ENCODE peak calls at places on chromosomes 16 and 17, in five cellular contexts. One of them, this sample, is unnamed. For H3K4me1, the result is how much of the 10 kb centered on the place peaks cover.

GRCh38 chr16:13391337-13391736 is 489.9 kb downstream of the SHISA9 start:
- DNase-seq in spleen: no peak
- DNase-seq in breast epithelium: no peak
- DNase-seq in tibial nerve: no peak
- DNase-seq in transverse colon: no peak
- DNase-seq in this sample: no peak

GRCh38 chr17:40362696-40363479 is 1.6 kb downstream of the GJD3 start:
- DNase-seq in spleen: peak
- DNase-seq in breast epithelium: no peak
- DNase-seq in tibial nerve: no peak
- DNase-seq in transverse colon: peak
- DNase-seq in this sample: peak

GRCh38 chr17:3647769-3648540 is 11.4 kb downstream of the CTNS start:
- DNase-seq in spleen: no peak
- DNase-seq in breast epithelium: no peak
- DNase-seq in tibial nerve: no peak
- DNase-seq in transverse colon: peak
- DNase-seq in this sample: peak

GRCh38 chr16:4733747-4734062 is 366 bp downstream of the ANKS3 start:
- DNase-seq in spleen: no peak
- DNase-seq in breast epithelium: no peak
- DNase-seq in tibial nerve: no peak
- DNase-seq in transverse colon: no peak
- DNase-seq in this sample: no peak

GRCh38 chr17:20924306-20924705 is 118.5 kb downstream of the USP22 start:
- DNase-seq in spleen: no peak
- DNase-seq in breast epithelium: no peak
- DNase-seq in tibial nerve: no peak
- DNase-seq in transverse colon: no peak
- DNase-seq in this sample: no peak

GRCh38 chr17:65177901-65178300 is 40.7 kb downstream of the RGS9 start:
- DNase-seq in spleen: no peak
- DNase-seq in breast epithelium: no peak
- DNase-seq in tibial nerve: no peak
- DNase-seq in transverse colon: no peak
- DNase-seq in this sample: no peak

GRCh38 chr16:3518983-3519343 is 18.2 kb downstream of the CLUAP1 start:
- DNase-seq in spleen: no peak
- DNase-seq in breast epithelium: no peak
- DNase-seq in tibial nerve: no peak
- DNase-seq in transverse colon: no peak
- DNase-seq in this sample: no peak

GRCh38 chr17:74466111-74466784 is at the start of gene CD300A:
- DNase-seq in spleen: peak
- DNase-seq in breast epithelium: no peak
- DNase-seq in tibial nerve: peak
- DNase-seq in transverse colon: no peak
- DNase-seq in this sample: peak

GRCh38 chr16:61654962-61655361 is 381.3 kb downstream of the CDH8 start:
- DNase-seq in spleen: no peak
- DNase-seq in breast epithelium: no peak
- DNase-seq in tibial nerve: no peak
- DNase-seq in transverse colon: no peak
- DNase-seq in this sample: no peak

GRCh38 chr16:84308120-84308519 is 13.4 kb downstream of the WFDC1 start:
- DNase-seq in spleen: peak
- DNase-seq in breast epithelium: no peak
- DNase-seq in tibial nerve: no peak
- DNase-seq in transverse colon: peak
- DNase-seq in this sample: peak

GRCh38 chr17:49061524-49061943 is 64.3 kb downstream of the IGF2BP1 start:
- DNase-seq in spleen: no peak
- DNase-seq in breast epithelium: no peak
- DNase-seq in tibial nerve: no peak
- DNase-seq in transverse colon: no peak
- DNase-seq in this sample: no peak

GRCh38 chr16:3575491-3575890 is 1.7 kb downstream of the NLRC3 start:
- DNase-seq in spleen: peak
- DNase-seq in breast epithelium: no peak
- DNase-seq in tibial nerve: no peak
- DNase-seq in transverse colon: no peak
- DNase-seq in this sample: no peak

GRCh38 chr16:85350973-85351372 is 238.7 kb upstream of the CIBAR2 start:
- DNase-seq in spleen: no peak
- DNase-seq in breast epithelium: peak
- DNase-seq in tibial nerve: peak
- DNase-seq in transverse colon: peak
- DNase-seq in this sample: peak

GRCh38 chr16:23689442-23690187 is 10.9 kb downstream of the PLK1 start:
- DNase-seq in spleen: no peak
- DNase-seq in breast epithelium: no peak
- DNase-seq in tibial nerve: no peak
- DNase-seq in transverse colon: no peak
- DNase-seq in this sample: no peak

GRCh38 chr16:50265260-50265659 is 1.1 kb upstream of the ADCY7 start:
- DNase-seq in spleen: peak
- DNase-seq in breast epithelium: no peak
- DNase-seq in tibial nerve: no peak
- DNase-seq in transverse colon: peak
- DNase-seq in this sample: no peak

GRCh38 chr17:12983986-12984932 is 33.6 kb downstream of the ELAC2 start:
- DNase-seq in spleen: peak
- DNase-seq in breast epithelium: no peak
- DNase-seq in tibial nerve: no peak
- DNase-seq in transverse colon: peak
- DNase-seq in this sample: peak

GRCh38 chr17:8012045-8012580 is 9.7 kb downstream of the GUCY2D start:
- DNase-seq in spleen: no peak
- DNase-seq in breast epithelium: no peak
- DNase-seq in tibial nerve: no peak
- DNase-seq in transverse colon: no peak
- DNase-seq in this sample: no peak

GRCh38 chr17:82930924-82931695 is 91.3 kb upstream of the ZNF750 start:
- DNase-seq in spleen: peak
- DNase-seq in breast epithelium: no peak
- DNase-seq in tibial nerve: no peak
- DNase-seq in transverse colon: peak
- DNase-seq in this sample: no peak

GRCh38 chr17:38731526-38732294 is 1.6 kb downstream of the CISD3 start:
- DNase-seq in spleen: no peak
- DNase-seq in breast epithelium: no peak
- DNase-seq in tibial nerve: no peak
- DNase-seq in transverse colon: peak
- DNase-seq in this sample: no peak

GRCh38 chr16:20072524-20073202 is 1.0 kb downstream of the GPR139 start:
- DNase-seq in spleen: no peak
- DNase-seq in breast epithelium: no peak
- DNase-seq in tibial nerve: no peak
- DNase-seq in transverse colon: no peak
- DNase-seq in this sample: no peak

GRCh38 chr17:17088104-17088485 is 45.8 kb downstream of the MPRIP start:
- DNase-seq in spleen: peak
- DNase-seq in breast epithelium: no peak
- DNase-seq in tibial nerve: peak
- DNase-seq in transverse colon: peak
- DNase-seq in this sample: peak

GRCh38 chr16:67865318-67865717 is 7.5 kb upstream of the EDC4 start:
- DNase-seq in spleen: no peak
- DNase-seq in breast epithelium: no peak
- DNase-seq in tibial nerve: no peak
- DNase-seq in transverse colon: peak
- DNase-seq in this sample: no peak

GRCh38 chr17:65594585-65594940 is 33.1 kb upstream of the AXIN2 start:
- DNase-seq in spleen: no peak
- DNase-seq in breast epithelium: no peak
- DNase-seq in tibial nerve: no peak
- DNase-seq in transverse colon: no peak
- DNase-seq in this sample: no peak

GRCh38 chr17:4716081-4716480 is 5.6 kb downstream of the ARRB2 start:
- DNase-seq in spleen: no peak
- DNase-seq in breast epithelium: no peak
- DNase-seq in tibial nerve: no peak
- DNase-seq in transverse colon: no peak
- DNase-seq in this sample: no peak

GRCh38 chr17:66829883-66830282 is 5.0 kb upstream of the CACNG5 start:
- DNase-seq in spleen: no peak
- DNase-seq in breast epithelium: no peak
- DNase-seq in tibial nerve: no peak
- DNase-seq in transverse colon: no peak
- DNase-seq in this sample: no peak

GRCh38 chr16:4110680-4111079 is 5.6 kb downstream of the ADCY9 start:
- DNase-seq in spleen: peak
- DNase-seq in breast epithelium: no peak
- DNase-seq in tibial nerve: no peak
- DNase-seq in transverse colon: peak
- DNase-seq in this sample: peak

GRCh38 chr17:55266958-55267688 is 2.4 kb downstream of the HLF start:
- DNase-seq in spleen: no peak
- DNase-seq in breast epithelium: no peak
- DNase-seq in tibial nerve: no peak
- DNase-seq in transverse colon: no peak
- DNase-seq in this sample: no peak

GRCh38 chr16:66522816-66523590 is 26.9 kb downstream of the TK2 start:
- DNase-seq in spleen: no peak
- DNase-seq in breast epithelium: no peak
- DNase-seq in tibial nerve: no peak
- DNase-seq in transverse colon: no peak
- DNase-seq in this sample: peak

GRCh38 chr16:30407794-30408534 is 558 bp downstream of the ZNF771 start:
- DNase-seq in spleen: no peak
- DNase-seq in breast epithelium: no peak
- DNase-seq in tibial nerve: no peak
- DNase-seq in transverse colon: no peak
- DNase-seq in this sample: no peak

GRCh38 chr16:30401768-30402425 is 5.5 kb upstream of the ZNF771 start:
- DNase-seq in spleen: no peak
- DNase-seq in breast epithelium: no peak
- DNase-seq in tibial nerve: no peak
- DNase-seq in transverse colon: no peak
- DNase-seq in this sample: no peak

GRCh38 chr16:30409125-30410060 is 2.0 kb downstream of the ZNF771 start:
- DNase-seq in spleen: peak
- DNase-seq in breast epithelium: peak
- DNase-seq in tibial nerve: peak
- DNase-seq in transverse colon: peak
- DNase-seq in this sample: peak

GRCh38 chr16:30406911-30407793 is at the start of gene ZNF771:
- DNase-seq in spleen: peak
- DNase-seq in breast epithelium: peak
- DNase-seq in tibial nerve: peak
- DNase-seq in transverse colon: peak
- DNase-seq in this sample: peak
- TF ChIP-seq POLR2A in spleen: no peak
- TF ChIP-seq POLR2A in breast epithelium: peak
- TF ChIP-seq POLR2A in tibial nerve: no peak
- TF ChIP-seq POLR2A in transverse colon: peak
- TF ChIP-seq POLR2A in this sample: no peak

DNA sequence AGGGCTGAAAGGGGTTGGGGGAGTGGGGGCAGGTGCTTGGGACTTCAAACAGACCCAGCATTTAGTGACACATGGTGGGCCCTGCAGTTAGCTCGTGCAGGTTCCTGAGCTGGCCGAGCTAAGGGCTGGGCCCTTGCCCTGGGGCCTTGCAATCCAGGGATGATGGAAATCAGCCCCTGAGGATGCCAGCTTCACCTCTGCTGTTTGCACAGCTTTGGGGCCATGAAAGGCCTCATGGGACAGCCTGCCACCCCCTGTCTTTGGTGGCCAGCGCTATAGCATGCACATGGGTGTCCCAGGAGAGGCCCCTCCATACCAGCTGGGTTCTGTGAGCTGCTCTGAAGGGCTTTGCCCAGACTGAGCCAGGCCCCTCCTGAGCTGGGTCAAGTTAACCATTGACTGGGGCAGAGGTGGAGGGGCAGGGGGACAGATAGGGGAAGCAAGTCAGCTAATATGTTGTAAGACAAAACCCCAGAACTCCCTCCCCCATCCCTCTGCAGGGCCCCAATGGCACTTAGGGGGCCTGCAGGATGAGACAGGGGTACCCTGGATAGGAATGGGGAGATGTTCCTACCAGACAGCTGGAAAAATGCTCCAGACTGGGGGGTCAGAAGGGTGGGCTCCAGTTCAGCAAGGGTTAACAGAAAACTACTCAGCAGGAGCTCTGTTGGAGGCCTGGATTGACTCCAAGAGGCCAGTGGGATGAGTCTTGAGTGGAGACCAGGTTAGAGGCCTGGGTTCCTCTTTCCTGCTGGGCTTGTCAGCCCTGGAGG is 679 bp downstream of the PRR15L start:
- DNase-seq in spleen: no peak
- DNase-seq in breast epithelium: no peak
- DNase-seq in tibial nerve: no peak
- DNase-seq in transverse colon: peak
- DNase-seq in this sample: no peak
- H3K4me1 ChIP-seq in spleen: under half
- H3K4me1 ChIP-seq in breast epithelium: under half
- H3K4me1 ChIP-seq in tibial nerve: under half
- H3K4me1 ChIP-seq in transverse colon: under half
- H3K4me1 ChIP-seq in this sample: under half

GRCh38 chr17:36851230-36851629 is 86.0 kb upstream of the LHX1 start:
- DNase-seq in spleen: no peak
- DNase-seq in breast epithelium: no peak
- DNase-seq in tibial nerve: no peak
- DNase-seq in transverse colon: no peak
- DNase-seq in this sample: no peak

GRCh38 chr17:36848008-36848902 is 89.0 kb upstream of the LHX1 start:
- DNase-seq in spleen: peak
- DNase-seq in breast epithelium: no peak
- DNase-seq in tibial nerve: no peak
- DNase-seq in transverse colon: no peak
- DNase-seq in this sample: no peak

GRCh38 chr17:36849871-36850348 is 87.4 kb upstream of the LHX1 start:
- DNase-seq in spleen: no peak
- DNase-seq in breast epithelium: no peak
- DNase-seq in tibial nerve: no peak
- DNase-seq in transverse colon: no peak
- DNase-seq in this sample: no peak

GRCh38 chr17:36847293-36847645 is 90.0 kb upstream of the LHX1 start:
- DNase-seq in spleen: no peak
- DNase-seq in breast epithelium: no peak
- DNase-seq in tibial nerve: no peak
- DNase-seq in transverse colon: no peak
- DNase-seq in this sample: no peak

GRCh38 chr17:36850794-36851193 is 86.5 kb upstream of the LHX1 start:
- DNase-seq in spleen: no peak
- DNase-seq in breast epithelium: no peak
- DNase-seq in tibial nerve: no peak
- DNase-seq in transverse colon: no peak
- DNase-seq in this sample: no peak
- H3K27ac ChIP-seq in spleen: no peak
- H3K27ac ChIP-seq in breast epithelium: no peak
- H3K27ac ChIP-seq in tibial nerve: no peak
- H3K27ac ChIP-seq in transverse colon: no peak
- H3K27ac ChIP-seq in this sample: no peak

GRCh38 chr17:28552201-28552999 is at the start of gene UNC119:
- DNase-seq in spleen: peak
- DNase-seq in breast epithelium: peak
- DNase-seq in tibial nerve: peak
- DNase-seq in transverse colon: peak
- DNase-seq in this sample: peak
- TF ChIP-seq POLR2A in spleen: no peak
- TF ChIP-seq POLR2A in breast epithelium: no peak
- TF ChIP-seq POLR2A in tibial nerve: no peak
- TF ChIP-seq POLR2A in transverse colon: peak
- TF ChIP-seq POLR2A in this sample: no peak

This sample was measured in testis.